ENCODE peak calls at places on chromosomes 5 and 9, in five cellular contexts. D, Z, H, G and T are unnamed samples.

GRCh38 chr9:33415152-33416038 is 13.0 kb upstream of the AQP7 start:
- DNase-seq in D (peak), H (peak), G (peak), Z (peak), T (peak)

GRCh38 chr9:83708515-83709158 is 879 bp upstream of the UBQLN1 start:
- DNase-seq in D (peak), H (peak), Z (no peak), G (peak), T (peak)

GRCh38 chr5:19902316-19902934 is 85.6 kb downstream of the CDH18 start:
- DNase-seq in H (no peak), Z (no peak), D (peak), G (peak), T (no peak)

GRCh38 chr5:120062515-120062917 is 401.6 kb upstream of the PRR16 start:
- DNase-seq in H (no peak), G (no peak), D (peak), Z (peak), T (no peak)

GRCh38 chr5:14714706-14715105 is 50.2 kb downstream of the OTULIN start:
- DNase-seq in Z (no peak), H (no peak), D (no peak), G (no peak), T (no peak)

GRCh38 chr5:81936750-81937149 is 35.1 kb upstream of the ATG10 start:
- DNase-seq in H (no peak), Z (no peak), D (no peak), G (no peak), T (no peak)

GRCh38 chr9:23677446-23677845 is 148.6 kb downstream of the ELAVL2 start:
- DNase-seq in H (no peak), Z (no peak), D (peak), G (no peak), T (no peak)

GRCh38 chr5:62522811-62523210 is 55.8 kb upstream of the LRRC70 start:
- DNase-seq in G (no peak), D (no peak), H (no peak), Z (no peak), T (no peak)

GRCh38 chr9:90905079-90905478 is 103.5 kb downstream of the SYK start:
- DNase-seq in G (no peak), H (peak), D (no peak), Z (no peak), T (no peak)

GRCh38 chr5:36242534-36243144 is 914 bp upstream of the NADK2 start:
- DNase-seq in Z (no peak), D (no peak), H (no peak), G (no peak), T (no peak)

GRCh38 chr9:69931340-69931739 is 110.7 kb downstream of the CFAP95 start:
- DNase-seq in H (no peak), Z (no peak), D (no peak), G (no peak), T (no peak)